ENCODE peak calls at places on chromosomes 13 and 19, in seven cellular contexts. Q is CD8-positive, alpha-beta memory T cell; A is dorsolateral prefrontal cortex; S is IMR-90; T is uterus; Y is OCI-LY7; H is pancreas. K is an unnamed sample.

GRCh38 chr13:101289764-101290163 is 126.5 kb downstream of the NALCN start:
- DNase-seq in Q (no peak), A (peak), S (peak), T (no peak), Y (peak), H (no peak), K (no peak)

GRCh38 chr13:23617551-23618014 is 47.4 kb downstream of the TNFRSF19 start:
- DNase-seq in Q (no peak), A (no peak), S (peak), T (no peak), Y (no peak), H (no peak), K (no peak)

GRCh38 chr13:112954488-112955270 is 14.3 kb upstream of the MCF2L start:
- DNase-seq in Q (no peak), A (no peak), S (no peak), T (no peak), Y (no peak), H (no peak), K (no peak)

GRCh38 chr13:24700539-24700938 is 20.3 kb downstream of the ATP12A start:
- DNase-seq in Q (no peak), A (no peak), S (no peak), T (no peak), Y (no peak), H (no peak), K (no peak)

GRCh38 chr19:4449022-4449825 is 8.4 kb downstream of the UBXN6 start:
- DNase-seq in Q (no peak), A (peak), S (no peak), T (no peak), Y (no peak), H (peak), K (no peak)

GRCh38 chr19:10430505-10431253 is 10.3 kb downstream of the PDE4A start:
- DNase-seq in Q (no peak), A (no peak), S (peak), T (peak), Y (no peak), H (peak), K (peak)

GRCh38 chr13:26695891-26696311 is 64.7 kb downstream of the GPR12 start:
- DNase-seq in Q (no peak), A (no peak), S (no peak), T (no peak), Y (no peak), H (no peak), K (no peak)

GRCh38 chr13:95546919-95547318 is 5.6 kb upstream of the CLDN10 start:
- DNase-seq in Q (no peak), A (no peak), S (no peak), T (no peak), Y (no peak), H (no peak), K (no peak)

GRCh38 chr13:38405216-38405615 is 55.6 kb downstream of the UFM1 start:
- DNase-seq in Q (no peak), A (no peak), S (no peak), T (no peak), Y (no peak), H (no peak), K (no peak)

GRCh38 chr13:109698779-109699178 is 87.6 kb downstream of the IRS2 start:
- DNase-seq in Q (no peak), A (no peak), S (peak), T (no peak), Y (no peak), H (no peak), K (no peak)

GRCh38 chr19:48254529-48254970 is 1.2 kb downstream of the CARD8 start:
- DNase-seq in Q (no peak), A (no peak), S (no peak), T (no peak), Y (no peak), H (no peak), K (no peak)

GRCh38 chr19:52048604-52049493 is at the start of gene ZNF432:
- DNase-seq in Q (peak), A (peak), S (peak), T (peak), Y (no peak), H (peak), K (peak)

GRCh38 chr13:48159436-48160225 is 64.7 kb upstream of the MED4 start:
- DNase-seq in Q (no peak), A (no peak), S (no peak), T (no peak), Y (no peak), H (no peak), K (no peak)

GRCh38 chr19:19160489-19161035 is 9.5 kb downstream of the MEF2B start:
- DNase-seq in Q (no peak), A (no peak), S (no peak), T (no peak), Y (peak), H (no peak), K (no peak)

GRCh38 chr13:44853641-44854040 is 135.6 kb downstream of the NUFIP1 start:
- DNase-seq in Q (no peak), A (no peak), S (no peak), T (no peak), Y (no peak), H (no peak), K (no peak)

GRCh38 chr13:33683376-33683775 is 134.6 kb upstream of the RFC3 start:
- DNase-seq in Q (no peak), A (no peak), S (no peak), T (no peak), Y (no peak), H (no peak), K (no peak)

GRCh38 chr19:8196271-8196908 is 12.8 kb upstream of the CERS4 start:
- DNase-seq in Q (no peak), A (no peak), S (no peak), T (no peak), Y (peak), H (no peak), K (no peak)

GRCh38 chr13:58953638-58954037 is 1210.1 kb downstream of the DIAPH3 start:
- DNase-seq in Q (no peak), A (no peak), S (no peak), T (no peak), Y (peak), H (no peak), K (no peak)

GRCh38 chr19:7386308-7386707 is 37.6 kb downstream of the ARHGEF18 start:
- DNase-seq in Q (no peak), A (no peak), S (no peak), T (no peak), Y (no peak), H (no peak), K (no peak)

GRCh38 chr13:31201341-31202024 is 1.7 kb downstream of the B3GLCT start:
- DNase-seq in Q (no peak), A (no peak), S (peak), T (peak), Y (no peak), H (no peak), K (no peak)

GRCh38 chr13:31199527-31199848 is 287 bp upstream of the B3GLCT start:
- DNase-seq in Q (no peak), A (no peak), S (no peak), T (no peak), Y (no peak), H (no peak), K (no peak)

GRCh38 chr13:31198524-31198923 is 1.3 kb upstream of the B3GLCT start:
- DNase-seq in Q (no peak), A (no peak), S (no peak), T (no peak), Y (no peak), H (no peak), K (no peak)

GRCh38 chr13:31200636-31200970 is 828 bp downstream of the B3GLCT start:
- DNase-seq in Q (peak), A (no peak), S (no peak), T (peak), Y (peak), H (peak), K (peak)

GRCh38 chr13:31199849-31200635 is at the start of gene B3GLCT:
- DNase-seq in Q (peak), A (peak), S (peak), T (peak), Y (peak), H (peak), K (peak)
- H3K27ac ChIP-seq in Q (peak), A (peak), S (peak), T (peak), Y (peak), H (peak), K (peak)

DNA sequence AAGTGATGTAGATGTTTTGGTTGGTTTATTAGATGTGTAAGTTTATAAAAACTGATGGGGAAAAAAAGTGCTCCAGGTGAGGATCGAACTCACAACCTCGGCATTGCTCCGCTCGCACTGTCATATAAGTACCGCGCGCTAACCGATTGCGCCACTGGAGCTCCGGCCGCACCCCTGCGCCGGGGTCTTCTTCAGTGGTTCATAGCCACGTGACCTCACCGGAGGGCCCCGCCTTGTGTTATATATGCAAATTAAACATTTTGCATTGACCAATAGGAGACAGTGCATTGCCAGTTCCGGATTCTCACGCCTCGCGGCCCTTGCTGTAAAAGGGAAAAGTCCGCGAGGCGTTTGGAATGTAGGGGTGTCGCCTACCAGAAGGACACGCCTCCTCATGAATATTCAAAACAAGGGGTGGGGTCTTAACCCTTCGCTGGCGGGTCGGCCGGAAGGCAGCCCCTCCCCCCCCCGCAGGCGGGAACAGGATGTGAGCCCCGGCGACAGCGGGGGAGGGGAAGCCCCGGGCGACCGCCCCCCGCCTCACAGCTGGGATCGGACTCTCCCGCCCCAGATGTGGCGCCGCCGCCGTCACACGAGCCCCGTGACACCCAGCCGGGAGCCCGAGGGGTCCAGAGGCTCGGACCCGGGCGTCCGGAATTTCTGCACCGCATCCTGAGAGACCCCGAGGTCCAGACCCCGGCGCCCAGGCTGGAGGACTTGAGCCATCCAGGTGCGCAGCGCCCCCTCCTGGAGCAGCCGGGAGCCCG is at the start of gene PLEKHG2:
- DNase-seq in Q (peak), A (peak), S (peak), T (peak), Y (peak), H (peak), K (peak)
- H3K4me3 ChIP-seq in Q (peak), A (peak), S (peak), T (peak), Y (peak), H (peak), K (peak)

GRCh38 chr19:17210296-17210695 is 4.9 kb upstream of the USE1 start:
- DNase-seq in Q (no peak), A (no peak), S (peak), T (no peak), Y (no peak), H (no peak), K (no peak)

GRCh38 chr19:17206736-17207581 is 8.2 kb upstream of the USE1 start:
- DNase-seq in Q (no peak), A (no peak), S (no peak), T (no peak), Y (no peak), H (no peak), K (no peak)

GRCh38 chr19:17205237-17206140 is 9.7 kb upstream of the USE1 start:
- DNase-seq in Q (peak), A (peak), S (peak), T (peak), Y (peak), H (peak), K (no peak)

GRCh38 chr19:17211547-17212446 is 3.4 kb upstream of the USE1 start:
- DNase-seq in Q (no peak), A (no peak), S (no peak), T (no peak), Y (no peak), H (no peak), K (peak)

DNA sequence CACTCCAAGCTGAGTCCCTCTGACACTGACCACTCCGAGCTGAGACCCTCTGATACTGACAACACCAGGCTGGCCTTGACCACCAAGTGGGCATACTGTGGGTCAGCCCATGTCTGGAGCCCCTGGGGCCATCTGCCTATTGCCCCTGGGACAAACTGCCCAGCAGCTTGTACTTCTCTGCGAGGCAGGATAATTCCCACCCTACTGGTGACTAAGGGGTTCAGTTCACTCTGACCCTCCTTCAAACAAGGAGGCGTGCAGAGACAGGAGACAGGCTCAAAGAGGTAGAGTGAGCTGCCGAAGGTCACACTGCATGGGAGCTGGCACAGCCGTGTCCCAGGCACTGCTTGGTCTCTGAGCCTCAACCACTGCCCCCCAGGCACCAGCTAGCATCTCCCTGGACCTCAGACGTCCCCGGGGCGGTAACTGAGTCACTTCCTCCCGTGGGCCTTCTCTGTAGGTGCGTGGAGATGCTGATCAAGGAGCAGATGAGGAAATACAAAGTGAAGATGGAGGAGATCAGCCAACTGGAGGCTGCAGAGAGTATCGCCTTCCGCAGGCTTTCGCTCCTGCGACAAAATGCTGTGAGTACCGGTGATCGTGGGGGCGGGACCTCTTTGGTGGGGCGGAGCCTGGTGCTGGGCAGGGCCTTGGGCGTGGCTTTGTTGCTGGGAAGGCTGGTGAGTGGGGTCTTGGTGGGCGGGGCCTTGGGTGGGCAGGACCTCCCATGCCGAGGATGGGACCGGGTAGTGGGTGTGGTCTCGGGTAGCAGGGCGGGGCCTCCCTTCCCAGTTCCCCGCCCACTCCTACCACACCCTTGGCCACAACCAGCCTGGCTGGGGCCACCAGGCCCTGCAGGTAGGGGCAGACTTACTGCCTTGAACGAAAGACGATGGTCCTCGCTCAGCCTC is 5.8 kb upstream of the USE1 start:
- DNase-seq in Q (no peak), A (no peak), S (peak), T (no peak), Y (peak), H (no peak), K (peak)
- H3K27ac ChIP-seq in Q (no peak), A (no peak), S (no peak), T (no peak), Y (peak), H (no peak), K (no peak)

GRCh38 chr13:57632276-57633140 is 964 bp downstream of the PCDH17 start:
- DNase-seq in Q (no peak), A (no peak), S (no peak), T (no peak), Y (no peak), H (peak), K (no peak)
- H3K4me3 ChIP-seq in Q (peak), A (peak), S (no peak), T (peak), Y (no peak), H (peak), K (peak)